ENCODE peak calls at places on chromosomes 5 and 9, in seven cellular contexts. Z is PC-3, L is GM23338, M is SK-N-SH, V is HCT116, O is hepatocyte, Y is MM.1S. C is an unnamed sample.

GRCh38 chr5:132498152-132498551 is 7.6 kb upstream of the IRF1 start:
- DNase-seq in Z (peak; percentile 56), L (no peak), M (peak; percentile 11), V (no peak), O (peak; percentile 38), Y (peak; percentile 19), C (no peak)

GRCh38 chr5:2584579-2584978 is 166.9 kb downstream of the IRX2 start:
- DNase-seq in Z (no peak), L (no peak), M (no peak), V (no peak), O (no peak), Y (no peak), C (no peak)

GRCh38 chr5:113092683-113093082 is 116.1 kb downstream of the DCP2 start:
- DNase-seq in Z (peak; percentile 59), L (no peak), M (no peak), V (no peak), O (peak; percentile 41), Y (no peak), C (no peak)

GRCh38 chr9:7234144-7234543 is 476.4 kb downstream of the KDM4C start:
- DNase-seq in Z (peak; percentile 67), L (peak; percentile 95), M (peak; percentile 7), V (peak; percentile 41), O (peak; percentile 48), Y (peak; percentile 37), C (peak; percentile 68)

GRCh38 chr5:149203896-149204544 is 62.7 kb downstream of the ABLIM3 start:
- DNase-seq in Z (peak; percentile 45), L (no peak), M (no peak), V (no peak), O (no peak), Y (no peak), C (no peak)

GRCh38 chr9:93601666-93602065 is 25.3 kb downstream of the PHF2 start:
- DNase-seq in Z (no peak), L (no peak), M (no peak), V (no peak), O (no peak), Y (no peak), C (no peak)

GRCh38 chr5:127849891-127850290 is 146.7 kb downstream of the CCDC192 start:
- DNase-seq in Z (no peak), L (no peak), M (no peak), V (no peak), O (peak; percentile 37), Y (no peak), C (peak; percentile 11)

GRCh38 chr5:100577506-100577905 is 42.3 kb downstream of the FAM174A start:
- DNase-seq in Z (no peak), L (no peak), M (no peak), V (no peak), O (no peak), Y (no peak), C (no peak)

GRCh38 chr9:18338042-18338441 is 135.9 kb upstream of the ADAMTSL1 start:
- DNase-seq in Z (no peak), L (no peak), M (no peak), V (no peak), O (no peak), Y (no peak), C (no peak)

GRCh38 chr5:887947-888640 is 4.5 kb downstream of the BRD9 start:
- DNase-seq in Z (no peak), L (no peak), M (no peak), V (no peak), O (no peak), Y (no peak), C (no peak)

GRCh38 chr5:124736111-124736813 is 10.2 kb downstream of the ZNF608 start:
- DNase-seq in Z (no peak), L (no peak), M (no peak), V (no peak), O (no peak), Y (no peak), C (no peak)

GRCh38 chr5:169426674-169427250 is 125.8 kb upstream of the SLIT3 start:
- DNase-seq in Z (no peak), L (peak; percentile 67), M (no peak), V (no peak), O (no peak), Y (no peak), C (no peak)

GRCh38 chr5:162837161-162837560 is 600.2 kb upstream of the CCNG1 start:
- DNase-seq in Z (no peak), L (no peak), M (no peak), V (no peak), O (no peak), Y (no peak), C (no peak)

GRCh38 chr5:773517-774264 is 10.8 kb downstream of the ZDHHC11B start:
- DNase-seq in Z (no peak), L (no peak), M (peak; percentile 34), V (no peak), O (peak; percentile 6), Y (no peak), C (no peak)

GRCh38 chr9:114995681-114996221 is 65.4 kb upstream of the TNFSF8 start:
- DNase-seq in Z (no peak), L (no peak), M (no peak), V (no peak), O (no peak), Y (no peak), C (no peak)

GRCh38 chr9:14314929-14315753 is 1.2 kb upstream of the NFIB start:
- DNase-seq in Z (peak; percentile 85), L (peak; percentile 74), M (peak; percentile 91), V (no peak), O (peak; percentile 89), Y (peak; percentile 29), C (peak; percentile 60)

GRCh38 chr9:109961579-109961978 is 181.6 kb downstream of the PALM2AKAP2 start:
- DNase-seq in Z (no peak), L (no peak), M (peak; percentile 17), V (no peak), O (no peak), Y (no peak), C (no peak)

GRCh38 chr9:82332774-82333152 is 344.2 kb downstream of the SPATA31D1 start:
- DNase-seq in Z (peak; percentile 46), L (no peak), M (no peak), V (no peak), O (no peak), Y (no peak), C (no peak)

GRCh38 chr5:110106750-110107149 is 417.0 kb downstream of the MAN2A1 start:
- DNase-seq in Z (no peak), L (no peak), M (no peak), V (no peak), O (no peak), Y (no peak), C (no peak)

GRCh38 chr9:97501177-97501971 is at the start of gene TMOD1:
- DNase-seq in Z (peak; percentile 58), L (peak; percentile 73), M (peak; percentile 99), V (peak; percentile 23), O (peak; percentile 76), Y (peak; percentile 78), C (peak; percentile 83)

GRCh38 chr5:126139086-126139485 is 284.1 kb upstream of the GRAMD2B start:
- DNase-seq in Z (peak; percentile 29), L (no peak), M (no peak), V (no peak), O (no peak), Y (peak; percentile 2), C (no peak)

GRCh38 chr9:120893585-120893857 is 16.5 kb upstream of the PHF19 start:
- DNase-seq in Z (no peak), L (no peak), M (no peak), V (no peak), O (no peak), Y (no peak), C (no peak)

GRCh38 chr9:86985132-86985531 is 37.8 kb upstream of the GAS1 start:
- DNase-seq in Z (no peak), L (no peak), M (no peak), V (no peak), O (no peak), Y (no peak), C (no peak)

GRCh38 chr9:118209343-118209742 is 505.1 kb downstream of the TLR4 start:
- DNase-seq in Z (no peak), L (no peak), M (no peak), V (no peak), O (no peak), Y (no peak), C (no peak)

GRCh38 chr5:157233515-157233914 is 32.4 kb upstream of the CYFIP2 start:
- DNase-seq in Z (no peak), L (peak; percentile 55), M (no peak), V (no peak), O (no peak), Y (no peak), C (no peak)

GRCh38 chr9:129331366-129331765 is 153.3 kb upstream of the IER5L start:
- DNase-seq in Z (no peak), L (no peak), M (no peak), V (no peak), O (no peak), Y (no peak), C (no peak)

GRCh38 chr9:129333613-129333960 is 155.5 kb upstream of the IER5L start:
- DNase-seq in Z (peak; percentile 70), L (peak; percentile 76), M (no peak), V (peak; percentile 51), O (peak; percentile 70), Y (no peak), C (no peak)

GRCh38 chr9:129331772-129332512 is 153.9 kb upstream of the IER5L start:
- DNase-seq in Z (no peak), L (no peak), M (no peak), V (no peak), O (no peak), Y (no peak), C (no peak)

GRCh38 chr9:129333961-129334743 is 156.1 kb upstream of the IER5L start:
- DNase-seq in Z (peak; percentile 94), L (peak; percentile 97), M (peak; percentile 93), V (peak; percentile 93), O (peak; percentile 96), Y (no peak), C (peak; percentile 93)

GRCh38 chr9:129332581-129332980 is 154.5 kb upstream of the IER5L start:
- DNase-seq in Z (no peak), L (no peak), M (no peak), V (no peak), O (no peak), Y (no peak), C (no peak)
- H3K4me1 ChIP-seq in Z (peaks cover 18% of the 10 kb centered on the region), L (peaks cover 25% of the 10 kb centered on the region), M (peaks cover 23% of the 10 kb centered on the region), V (peaks cover 45% of the 10 kb centered on the region), O (peaks cover 38% of the 10 kb centered on the region), Y (peaks cover 4% of the 10 kb centered on the region), C (peaks cover 18% of the 10 kb centered on the region)

GRCh38 chr5:178331491-178331981 is 98.9 kb upstream of the PHYKPL start:
- DNase-seq in Z (peak; percentile 64), L (no peak), M (peak; percentile 79), V (no peak), O (peak; percentile 68), Y (no peak), C (peak; percentile 29)
- TF ChIP-seq EZH2phosphoT487 in Z (no peak), L (no peak), M (no peak), V (no peak), O (no peak), Y (no peak), C (no peak)

GRCh38 chr5:151284392-151284967 is 19.1 kb downstream of the SLC36A3 start:
- DNase-seq in Z (no peak), L (peak; percentile 70), M (no peak), V (peak; percentile 21), O (no peak), Y (no peak), C (peak; percentile 41)
- TF ChIP-seq CTCF in Z (peak; percentile 49), L (peak; percentile 86), M (peak; percentile 39), V (peak; percentile 57), O (no peak), Y (peak; percentile 35), C (peak; percentile 66)

DNA sequence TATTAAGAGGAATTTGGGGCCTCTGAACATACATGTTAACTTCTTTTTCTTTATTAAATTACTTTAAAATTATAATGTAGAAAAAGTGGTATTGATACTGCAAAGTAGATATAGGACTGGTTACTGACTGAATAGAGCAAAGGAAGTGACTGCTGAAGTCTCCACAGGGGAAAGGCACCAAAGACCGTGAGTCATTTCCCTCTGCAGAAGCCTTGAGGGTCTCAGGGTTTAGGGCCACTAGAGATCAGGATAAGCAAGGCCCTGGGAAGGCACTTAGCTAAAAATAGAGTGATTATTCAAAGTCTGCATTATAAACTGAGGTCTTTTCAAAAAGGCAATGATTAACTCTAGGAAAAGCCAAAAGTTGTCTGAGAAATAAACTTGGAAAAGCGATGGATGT is 44.7 kb upstream of the ITGA1 start:
- DNase-seq in Z (no peak), L (no peak), M (no peak), V (no peak), O (no peak), Y (no peak), C (no peak)
- H3K4me1 ChIP-seq in Z (no peaks in the 10 kb centered on the region), L (no peaks in the 10 kb centered on the region), M (peaks cover 17% of the 10 kb centered on the region), V (peaks cover 4% of the 10 kb centered on the region), O (no peaks in the 10 kb centered on the region), Y (no peaks in the 10 kb centered on the region), C (no peaks in the 10 kb centered on the region)

C was measured in neural progenitor cell.